ENCODE peak calls at places on chromosomes 6 and 20, in seven cellular contexts. D is astrocyte of the cerebellum; N is osteocyte; Y is colonic mucosa; J is mammary epithelial cell; W is mucosa of descending colon; V is CD8-positive, alpha-beta T cell. S is an unnamed sample.
A peak's percentile ranks its signal among the peaks of the same experiment; 100 is the strongest.

GRCh38 chr20:34703061-34703572 is 1.0 kb upstream of the TP53INP2 start:
- DNase-seq in D (no peak), V (no peak), J (no peak), W (no peak), Y (no peak), N (no peak), S (no peak)

GRCh38 chr6:93423542-93423941 is 4.2 kb upstream of the EPHA7 start:
- DNase-seq in W (peak; percentile 68), N (peak; percentile 88), Y (peak; percentile 46), J (no peak), D (peak; percentile 63), V (no peak), S (no peak)

GRCh38 chr6:8785223-8785622 is 349.9 kb upstream of the SLC35B3 start:
- DNase-seq in D (no peak), V (no peak), N (no peak), J (no peak), W (no peak), Y (no peak), S (no peak)

GRCh38 chr20:9269280-9269971 is 200.5 kb downstream of the PLCB4 start:
- DNase-seq in N (no peak), W (no peak), D (no peak), V (no peak), J (no peak), Y (no peak), S (peak; percentile 23)

GRCh38 chr6:56230976-56231566 is 16.3 kb downstream of the COL21A1 start:
- DNase-seq in W (no peak), N (no peak), J (peak; percentile 30), D (no peak), Y (no peak), V (no peak), S (no peak)

GRCh38 chr6:38686270-38687042 is 16.5 kb downstream of the GLO1 start:
- DNase-seq in Y (no peak), N (no peak), J (no peak), W (no peak), D (no peak), V (no peak), S (no peak)

GRCh38 chr20:37543828-37544227 is 16.2 kb upstream of the BLCAP start:
- DNase-seq in N (no peak), W (no peak), J (peak; percentile 50), Y (no peak), D (no peak), V (no peak), S (no peak)

GRCh38 chr6:45049188-45049843 is 278.8 kb upstream of the RUNX2 start:
- DNase-seq in W (no peak), N (no peak), D (no peak), V (no peak), Y (no peak), J (peak; percentile 27), S (no peak)

GRCh38 chr6:151679081-151679480 is 128.4 kb upstream of the ESR1 start:
- DNase-seq in N (no peak), W (no peak), J (peak; percentile 26), Y (no peak), V (no peak), D (no peak), S (peak; percentile 48)

GRCh38 chr6:43395822-43396221 is 26.4 kb upstream of the ZNF318 start:
- DNase-seq in D (no peak), Y (no peak), N (no peak), V (no peak), J (no peak), W (no peak), S (no peak)

GRCh38 chr6:136600818-136601217 is 50.6 kb upstream of the MAP7 start:
- DNase-seq in D (no peak), Y (no peak), J (no peak), N (no peak), V (no peak), W (no peak), S (no peak)

GRCh38 chr20:62136283-62137091 is 6.7 kb downstream of the PSMA7 start:
- DNase-seq in V (peak; percentile 82), N (no peak), W (peak; percentile 89), Y (peak; percentile 70), J (peak; percentile 43), D (no peak), S (no peak)

GRCh38 chr6:141510803-141511202 is 621.9 kb upstream of the GJE1 start:
- DNase-seq in N (no peak), D (no peak), J (no peak), V (no peak), Y (no peak), W (no peak), S (no peak)

GRCh38 chr6:96235927-96236326 is 220.2 kb downstream of the FUT9 start:
- DNase-seq in J (peak; percentile 35), W (no peak), D (peak; percentile 91), N (no peak), V (no peak), Y (no peak), S (no peak)

GRCh38 chr6:149857541-149857940 is 6.6 kb downstream of the LRP11 start:
- DNase-seq in V (no peak), D (no peak), W (no peak), N (no peak), J (no peak), Y (no peak), S (no peak)

GRCh38 chr6:154510144-154510905 is at the start of gene CNKSR3:
- DNase-seq in W (peak; percentile 83), D (peak; percentile 88), J (peak; percentile 87), N (peak; percentile 96), Y (peak; percentile 88), V (no peak), S (peak; percentile 76)

GRCh38 chr6:88164061-88164460 is 2.1 kb downstream of the CNR1 start:
- DNase-seq in W (no peak), J (no peak), D (no peak), N (no peak), Y (no peak), V (no peak), S (no peak)

GRCh38 chr6:147207351-147207750 is 3.1 kb downstream of the STXBP5 start:
- DNase-seq in V (no peak), Y (no peak), D (no peak), J (peak; percentile 67), N (no peak), W (no peak), S (no peak)

GRCh38 chr6:4157506-4157905 is 22.1 kb upstream of the ECI2 start:
- DNase-seq in Y (no peak), D (no peak), J (no peak), N (no peak), V (no peak), W (no peak), S (no peak)

GRCh38 chr6:4153514-4153985 is 18.2 kb upstream of the ECI2 start:
- DNase-seq in V (no peak), W (no peak), J (no peak), D (no peak), N (no peak), Y (no peak), S (no peak)

DNA sequence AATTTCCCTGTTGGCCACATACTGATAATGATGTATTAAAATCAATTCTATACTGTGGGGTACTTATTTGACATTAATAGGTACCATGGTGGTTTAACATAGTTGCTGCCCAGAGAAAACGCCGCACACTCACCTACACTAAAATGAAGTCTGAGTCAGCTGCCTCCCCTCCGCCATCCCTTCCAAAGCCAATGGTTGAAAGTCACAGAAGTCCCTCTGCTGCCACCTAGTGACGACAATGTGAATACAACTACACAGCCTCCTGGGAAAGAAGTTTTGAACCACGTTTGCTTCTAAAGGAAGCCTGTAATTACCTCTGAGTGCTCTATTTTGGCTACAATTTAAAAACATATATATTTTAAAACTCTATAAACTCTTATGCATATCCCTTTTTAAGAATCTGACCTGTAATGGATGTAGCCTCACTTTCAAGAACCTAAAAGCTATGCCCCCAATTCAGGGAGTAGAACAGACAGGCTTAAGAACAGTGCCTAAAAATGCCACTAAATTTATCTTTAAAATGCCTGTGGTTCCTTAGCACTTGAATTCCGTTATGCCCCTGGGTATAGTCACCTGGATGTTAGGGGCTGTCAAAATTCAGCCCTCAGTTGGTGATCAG is 20.6 kb upstream of the ECI2 start:
- DNase-seq in D (peak; percentile 81), W (peak; percentile 90), J (peak; percentile 78), N (peak; percentile 88), Y (peak; percentile 86), V (peak; percentile 76), S (no peak)
- TF ChIP-seq CTCF in D (peak; percentile 81), W (peak; percentile 74), J (peak; percentile 78), N (peak; percentile 90), Y (peak; percentile 87), V (peak; percentile 92), S (peak; percentile 76)

DNA sequence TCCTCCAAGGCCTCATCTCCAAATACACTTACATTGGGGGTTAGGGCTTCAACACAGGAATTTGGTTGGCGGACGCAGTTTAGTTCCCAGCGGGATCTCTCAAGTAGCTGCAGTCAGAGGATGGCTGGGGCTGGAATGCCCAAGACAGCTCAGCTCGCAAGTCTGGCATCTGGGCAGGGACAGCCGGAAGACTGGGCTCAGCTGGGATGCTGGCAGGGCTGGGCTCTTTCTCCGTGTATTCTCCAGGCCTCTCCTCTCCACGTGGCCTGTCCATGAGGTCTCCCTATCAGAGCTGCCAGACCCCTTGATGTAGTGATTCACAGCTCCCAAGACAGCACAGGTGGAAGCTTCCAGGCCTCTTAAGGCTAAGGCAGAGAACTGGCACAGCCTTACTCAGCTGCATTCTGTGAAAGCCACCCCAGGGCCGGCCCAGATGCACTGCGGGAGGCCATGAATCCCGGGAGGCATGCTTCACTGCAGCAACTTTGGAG is 5.0 kb downstream of the FGD2 start:
- DNase-seq in J (no peak), Y (no peak), V (no peak), D (no peak), W (no peak), N (no peak), S (no peak)
- TF ChIP-seq CTCF in J (no peak), Y (no peak), V (no peak), D (no peak), W (no peak), N (no peak), S (no peak)

GRCh38 chr6:6508603-6509002 is 79.9 kb upstream of the LY86 start:
- DNase-seq in D (no peak), V (no peak), W (no peak), Y (no peak), N (no peak), J (no peak), S (no peak)

GRCh38 chr6:6509304-6509703 is 79.2 kb upstream of the LY86 start:
- DNase-seq in Y (no peak), D (no peak), J (no peak), W (no peak), V (no peak), N (no peak), S (no peak)

GRCh38 chr6:6503186-6503585 is 85.3 kb upstream of the LY86 start:
- DNase-seq in Y (no peak), D (no peak), J (no peak), N (no peak), W (no peak), V (no peak), S (no peak)

DNA sequence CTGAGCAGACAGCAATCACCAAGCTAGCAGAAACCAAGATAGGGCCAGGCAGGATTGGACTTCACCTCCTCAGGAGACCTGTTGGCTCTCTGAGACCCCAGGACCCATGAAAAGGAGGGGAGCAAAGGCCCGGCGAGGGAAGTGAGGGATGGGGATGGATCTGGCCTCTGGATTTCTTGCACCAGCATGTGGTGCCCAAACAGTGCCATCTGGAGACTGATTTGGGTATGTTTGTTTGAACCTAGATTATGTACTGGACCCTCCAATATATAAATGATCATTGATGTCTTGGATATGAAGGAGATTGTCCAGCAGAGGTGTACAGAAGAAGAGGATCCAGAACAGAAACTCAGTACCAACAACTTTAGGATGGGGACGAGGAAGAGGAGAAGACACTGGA is 83.4 kb upstream of the LY86 start:
- DNase-seq in Y (no peak), W (no peak), N (no peak), J (no peak), V (no peak), D (no peak), S (no peak)
- TF ChIP-seq CTCF in Y (no peak), W (no peak), N (no peak), J (peak; percentile 15), V (no peak), D (no peak), S (no peak)

GRCh38 chr20:6636209-6637159 is 131.0 kb upstream of the BMP2 start:
- DNase-seq in N (no peak), V (no peak), J (peak; percentile 64), W (peak; percentile 61), Y (peak; percentile 51), D (peak; percentile 59), S (peak; percentile 40)
- TF ChIP-seq CTCF in N (peak; percentile 73), V (no peak), J (peak; percentile 65), W (peak; percentile 35), Y (peak; percentile 59), D (peak; percentile 69), S (peak; percentile 66)

S was measured in AG09309.